ENCODE peak calls at places on chromosomes 2 and 18, in four cellular contexts. Z is HEK293T, G is K562, P is HepG2. I is an unnamed sample.

GRCh38 chr2:68722712-68723111 is 11.9 kb upstream of the ARHGAP25 start:
- DNase-seq in Z (no peak), G (peak), P (peak), I (peak)

GRCh38 chr18:5431836-5432575 is 111.8 kb downstream of the EPB41L3 start:
- DNase-seq in Z (no peak), G (no peak), P (no peak), I (no peak)

GRCh38 chr2:201070966-201071304 is 536 bp downstream of the HYCC2 start:
- DNase-seq in Z (no peak), G (peak), P (peak), I (no peak)

GRCh38 chr2:11866358-11867335 is 120.2 kb downstream of the LPIN1 start:
- DNase-seq in Z (no peak), G (peak), P (no peak), I (no peak)

GRCh38 chr2:217231212-217231611 is 371.3 kb upstream of the TNP1 start:
- DNase-seq in Z (no peak), G (no peak), P (no peak), I (no peak)

GRCh38 chr2:123036300-123036699 is 988.8 kb upstream of the CNTNAP5 start:
- DNase-seq in Z (no peak), G (no peak), P (no peak), I (no peak)

GRCh38 chr18:12361770-12362378 is 15.2 kb downstream of the AFG3L2 start:
- DNase-seq in Z (no peak), G (peak), P (no peak), I (no peak)

GRCh38 chr2:101204400-101205095 is 48.1 kb upstream of the CNOT11 start:
- DNase-seq in Z (no peak), G (no peak), P (peak), I (no peak)

GRCh38 chr2:27973592-27973991 is 83.1 kb downstream of the BABAM2 start:
- DNase-seq in Z (no peak), G (no peak), P (no peak), I (no peak)

GRCh38 chr2:207227062-207227748 is 61.5 kb upstream of the KLF7 start:
- DNase-seq in Z (no peak), G (no peak), P (no peak), I (peak)

GRCh38 chr2:20625491-20625919 is 25.4 kb downstream of the HS1BP3 start:
- DNase-seq in Z (no peak), G (no peak), P (no peak), I (no peak)

GRCh38 chr2:160719116-160719515 is 225.5 kb upstream of the RBMS1 start:
- DNase-seq in Z (no peak), G (no peak), P (no peak), I (no peak)

GRCh38 chr2:47662547-47662946 is 120.4 kb upstream of the MSH6 start:
- DNase-seq in Z (no peak), G (no peak), P (no peak), I (no peak)

GRCh38 chr2:44083054-44083453 is 85.6 kb upstream of the PPM1B start:
- DNase-seq in Z (no peak), G (no peak), P (no peak), I (no peak)

GRCh38 chr2:9914384-9915065 is 37.0 kb upstream of the GRHL1 start:
- DNase-seq in Z (no peak), G (peak), P (no peak), I (no peak)

GRCh38 chr18:52348209-52348608 is 8.2 kb downstream of the DCC start:
- DNase-seq in Z (peak), G (peak), P (peak), I (peak)

GRCh38 chr2:231464576-231465540 is 574 bp upstream of the NCL start:
- DNase-seq in Z (peak), G (peak), P (peak), I (peak)

GRCh38 chr2:199833525-199833924 is 17.5 kb downstream of the FTCDNL1 start:
- DNase-seq in Z (no peak), G (no peak), P (no peak), I (no peak)

GRCh38 chr18:40056085-40056484 is 1898.9 kb upstream of the PIK3C3 start:
- DNase-seq in Z (no peak), G (no peak), P (no peak), I (no peak)

GRCh38 chr18:26488417-26489009 is 59.8 kb downstream of the KCTD1 start:
- DNase-seq in Z (peak), G (no peak), P (no peak), I (no peak)

GRCh38 chr18:37235583-37235982 is 330.0 kb downstream of the CELF4 start:
- DNase-seq in Z (no peak), G (no peak), P (no peak), I (no peak)
- TF ChIP-seq ELF4 in Z (no peak), G (no peak), P (no peak), I (no peak)

GRCh38 chr2:152407204-152407721 is 72.3 kb downstream of the FMNL2 start:
- DNase-seq in Z (peak), G (peak), P (no peak), I (peak)
- TF ChIP-seq ELF4 in Z (no peak), G (no peak), P (no peak), I (no peak)

DNA sequence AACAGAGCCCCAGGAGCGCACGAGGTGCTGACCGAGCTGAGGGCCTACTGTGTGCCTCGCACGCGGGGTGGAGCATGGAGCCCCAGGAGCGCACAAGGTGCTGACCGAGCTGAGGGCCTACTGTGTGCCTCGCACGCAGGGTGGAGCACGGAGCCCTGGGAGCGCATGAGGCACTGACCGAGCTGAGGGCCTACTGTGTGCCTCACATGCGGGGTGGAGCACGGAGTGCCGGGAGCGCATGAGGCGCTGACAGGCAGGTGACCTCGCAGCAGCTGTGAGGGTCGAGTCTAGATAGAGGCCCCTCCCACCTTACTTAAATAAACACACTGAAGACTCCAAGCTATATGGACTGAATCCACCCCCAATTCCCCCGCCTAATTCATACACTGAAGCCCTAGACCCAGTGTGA is 60.3 kb downstream of the EIPR1 start:
- DNase-seq in Z (no peak), G (no peak), P (no peak), I (no peak)
- TF ChIP-seq ELF4 in Z (no peak), G (no peak), P (no peak), I (no peak)

DNA sequence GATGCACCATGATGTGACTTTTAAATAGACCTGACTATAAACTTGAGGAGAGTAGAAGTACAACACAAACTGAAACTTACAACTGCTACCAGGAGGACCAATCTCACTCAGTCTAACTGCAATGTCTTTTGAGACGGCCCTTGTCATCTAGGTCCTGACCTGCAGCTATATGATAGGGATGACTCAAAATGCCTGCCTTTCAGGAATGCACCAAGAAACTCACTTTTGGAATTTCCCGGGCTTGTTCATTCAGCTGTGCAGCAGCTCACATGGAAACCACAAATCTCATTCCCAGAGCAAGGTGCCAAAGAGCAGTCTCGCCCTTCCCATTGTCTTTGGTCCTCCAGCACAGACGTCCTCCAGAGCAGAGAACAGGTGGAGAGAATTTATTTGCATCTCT is 113.7 kb downstream of the SPOPL start:
- DNase-seq in Z (no peak), G (no peak), P (no peak), I (no peak)
- TF ChIP-seq ELF4 in Z (no peak), G (no peak), P (no peak), I (no peak)